ENCODE peak calls at places on chromosome 6, in seven cellular contexts. X, D, Z, J, Q, Y and H are unnamed samples.
A peak's percentile ranks its signal among the peaks of the same experiment; 100 is the strongest.

GRCh38 chr6:47633141-47633540 is 65.2 kb upstream of the ADGRF4 start:
- DNase-seq in D (no peak), Q (no peak), Y (peak; percentile 26), X (no peak), Z (no peak), J (no peak), H (no peak)

GRCh38 chr6:4351857-4352669 is 216.7 kb upstream of the ECI2 start:
- DNase-seq in Q (peak; percentile 59), Y (peak; percentile 46), Z (peak; percentile 48), D (peak; percentile 37), X (no peak), J (peak; percentile 85), H (peak; percentile 90)

GRCh38 chr6:33908025-33908424 is 104.2 kb upstream of the MLN start:
- DNase-seq in J (no peak), X (no peak), D (no peak), Q (no peak), Y (no peak), Z (no peak), H (no peak)

GRCh38 chr6:4581468-4582420 is 194.5 kb upstream of the CDYL start:
- DNase-seq in Q (no peak), X (no peak), D (no peak), Z (no peak), J (no peak), Y (no peak), H (no peak)

GRCh38 chr6:138503881-138504680 is 4.8 kb upstream of the NHSL1 start:
- DNase-seq in X (no peak), J (no peak), Z (no peak), Y (no peak), Q (no peak), D (no peak), H (no peak)

GRCh38 chr6:26043389-26044139 is 43.7 kb upstream of the HFE start:
- DNase-seq in X (no peak), J (peak; percentile 53), Q (peak; percentile 63), Y (no peak), Z (no peak), D (peak; percentile 65), H (peak; percentile 69)

GRCh38 chr6:131013495-131013894 is 49.5 kb downstream of the EPB41L2 start:
- DNase-seq in Y (no peak), J (no peak), Q (no peak), Z (no peak), X (no peak), D (no peak), H (no peak)

GRCh38 chr6:43246301-43247114 is 3.2 kb downstream of the TTBK1 start:
- DNase-seq in Q (peak; percentile 85), X (peak; percentile 42), D (peak; percentile 86), Z (no peak), J (peak; percentile 77), Y (peak; percentile 93), H (peak; percentile 66)

GRCh38 chr6:49409951-49410542 is 53.0 kb downstream of the MMUT start:
- DNase-seq in X (peak; percentile 60), Q (peak; percentile 36), J (peak; percentile 56), Z (peak; percentile 88), Y (peak; percentile 57), D (peak; percentile 27), H (peak; percentile 28)

GRCh38 chr6:43627008-43627825 is 1.8 kb downstream of the GTPBP2 start:
- DNase-seq in X (peak; percentile 36), Q (peak; percentile 87), J (peak; percentile 88), D (peak; percentile 3), Z (peak; percentile 67), Y (peak; percentile 23), H (no peak)

GRCh38 chr6:44265843-44266233 is 487 bp upstream of the NFKBIE start:
- DNase-seq in J (no peak), D (no peak), X (no peak), Z (no peak), Q (no peak), Y (no peak), H (no peak)

GRCh38 chr6:6847591-6847990 is 259.1 kb downstream of the LY86 start:
- DNase-seq in J (no peak), Q (no peak), D (no peak), Y (no peak), Z (no peak), X (no peak), H (no peak)

GRCh38 chr6:99233219-99233618 is 116.3 kb downstream of the FAXC start:
- DNase-seq in Y (no peak), X (no peak), D (no peak), Z (no peak), J (no peak), Q (no peak), H (no peak)

GRCh38 chr6:18219611-18220010 is 44.7 kb downstream of the DEK start:
- DNase-seq in Y (no peak), J (no peak), Z (no peak), Q (no peak), D (no peak), X (no peak), H (no peak)

GRCh38 chr6:107977283-107977682 is 19.3 kb upstream of the SEC63 start:
- DNase-seq in Z (no peak), J (no peak), X (no peak), D (no peak), Q (no peak), Y (no peak), H (no peak)

GRCh38 chr6:28871335-28872156 is 52.2 kb downstream of the TRIM27 start:
- DNase-seq in Z (no peak), X (no peak), Q (no peak), J (no peak), D (no peak), Y (no peak), H (no peak)

GRCh38 chr6:14476793-14477531 is 359.4 kb downstream of the CD83 start:
- DNase-seq in Z (no peak), D (no peak), J (peak; percentile 60), X (no peak), Y (no peak), Q (no peak), H (peak; percentile 81)

GRCh38 chr6:133544419-133544818 is 303.3 kb downstream of the EYA4 start:
- DNase-seq in Q (no peak), Y (no peak), J (no peak), D (no peak), Z (no peak), X (no peak), H (no peak)

GRCh38 chr6:155970878-155971702 is 515.5 kb upstream of the NOX3 start:
- DNase-seq in Z (no peak), X (no peak), J (no peak), Y (no peak), Q (no peak), D (no peak), H (no peak)

GRCh38 chr6:20237677-20238460 is 25.6 kb upstream of the MBOAT1 start:
- DNase-seq in Y (no peak), D (no peak), J (no peak), X (no peak), Z (no peak), Q (no peak), H (no peak)

GRCh38 chr6:100595456-100595855 is 130.7 kb upstream of the SIM1 start:
- DNase-seq in Q (no peak), Z (no peak), D (no peak), X (no peak), Y (no peak), J (no peak), H (no peak)

GRCh38 chr6:134456284-134456683 is 138.4 kb upstream of the SGK1 start:
- DNase-seq in Y (no peak), J (no peak), Z (no peak), Q (no peak), X (no peak), D (no peak), H (no peak)

GRCh38 chr6:7343546-7344475 is 30.8 kb upstream of the SSR1 start:
- DNase-seq in J (no peak), X (no peak), Z (no peak), Y (no peak), D (no peak), Q (no peak), H (no peak)

GRCh38 chr6:84284428-84285033 is 57.1 kb upstream of the CEP162 start:
- DNase-seq in D (no peak), X (peak; percentile 7), Y (peak; percentile 27), J (no peak), Q (no peak), Z (no peak), H (no peak)